ENCODE peak calls at places on chromosomes 12 and 14, in five cellular contexts. O is stimulated activated CD8-positive, alpha-beta memory T cell treated with anti-CD3 and anti-CD28 coated beads, Interleukin-4, amount 100 ng/mL, for 48 hours; E is cardiac fibroblast; H is aorta; G is non-pigmented ciliary epithelial cell. D is an unnamed sample.

GRCh38 chr14:101595349-101595748 is 34.1 kb downstream of the DIO3 start:
- DNase-seq in E (no peak), H (no peak), G (no peak), O (peak; percentile 20), D (no peak)

GRCh38 chr12:124722871-124723270 is 140.8 kb downstream of the SCARB1 start:
- DNase-seq in O (no peak), E (no peak), G (no peak), H (no peak), D (no peak)

GRCh38 chr12:29519585-29520182 is 22.2 kb upstream of the OVCH1 start:
- DNase-seq in E (peak; percentile 77), O (peak; percentile 36), G (peak; percentile 28), H (no peak), D (peak; percentile 45)

GRCh38 chr12:108253540-108253939 is 85.6 kb downstream of the CMKLR1 start:
- DNase-seq in G (no peak), E (no peak), H (no peak), O (no peak), D (no peak)

GRCh38 chr12:6198556-6198955 is 1.6 kb upstream of the CD9 start:
- DNase-seq in G (no peak), E (no peak), O (no peak), H (peak; percentile 39), D (no peak)

GRCh38 chr12:24754690-24755638 is 193.9 kb downstream of the BCAT1 start:
- DNase-seq in H (no peak), G (peak; percentile 94), O (no peak), E (peak; percentile 92), D (peak; percentile 54)

GRCh38 chr12:42306297-42306696 is 19.6 kb downstream of the ZCRB1 start:
- DNase-seq in O (no peak), E (no peak), G (no peak), H (no peak), D (no peak)

GRCh38 chr14:106286697-106287290 is 760.4 kb downstream of the TMEM121 start:
- DNase-seq in G (no peak), E (no peak), H (no peak), O (peak; percentile 44), D (no peak)

GRCh38 chr14:23093993-23094665 is 807 bp downstream of the ACIN1 start:
- DNase-seq in G (no peak), E (peak; percentile 14), O (no peak), H (no peak), D (no peak)

GRCh38 chr14:87000071-87000470 is 992.9 kb downstream of the GALC start:
- DNase-seq in H (no peak), O (no peak), G (no peak), E (no peak), D (no peak)

GRCh38 chr12:70744133-70744532 is 106.9 kb upstream of the PTPRB start:
- DNase-seq in E (peak; percentile 44), O (no peak), H (no peak), G (peak; percentile 5), D (peak; percentile 41)

GRCh38 chr12:6699989-6700645 is 498 bp downstream of the PIANP start:
- DNase-seq in E (no peak), G (no peak), H (peak; percentile 80), O (no peak), D (no peak)